ENCODE peak calls at places on chromosomes 16 and 17, in four cellular contexts. V is fibroblast of the conjunctiva, Y is AG08395, X is hepatic stellate cell. F is an unnamed sample.

GRCh38 chr16:57265850-57266530 is 18.5 kb downstream of the PLLP start:
- DNase-seq in Y (peak; percentile 59), X (peak; percentile 52), V (no peak), F (peak; percentile 58)

GRCh38 chr17:57243171-57243622 is 13.1 kb upstream of the MSI2 start:
- DNase-seq in V (peak; percentile 33), Y (peak; percentile 82), X (peak; percentile 70), F (peak; percentile 45)

GRCh38 chr17:37743612-37743874 is 1.3 kb downstream of the HNF1B start:
- DNase-seq in X (no peak), V (no peak), Y (no peak), F (no peak)

GRCh38 chr17:47273245-47273644 is 19.6 kb downstream of the ITGB3 start:
- DNase-seq in Y (no peak), V (no peak), X (no peak), F (no peak)

GRCh38 chr16:81522141-81522701 is 77.6 kb downstream of the CMIP start:
- DNase-seq in Y (no peak), V (no peak), X (no peak), F (no peak)

GRCh38 chr17:82923366-82924113 is 83.7 kb upstream of the ZNF750 start:
- DNase-seq in X (no peak), V (no peak), Y (no peak), F (no peak)

GRCh38 chr17:6135996-6136395 is 65.8 kb downstream of the WSCD1 start:
- DNase-seq in Y (no peak), V (no peak), X (no peak), F (no peak)

GRCh38 chr17:73489333-73489732 is 154.9 kb downstream of the SDK2 start:
- DNase-seq in X (no peak), Y (no peak), V (no peak), F (no peak)

GRCh38 chr16:4763791-4764190 is 3.2 kb downstream of the ZNF500 start:
- DNase-seq in X (no peak), Y (no peak), V (no peak), F (no peak)